ENCODE peak calls at places on chromosomes 13 and 19, in six cellular contexts. C is HCT116, Y is HepG2, O is K562, L is H1, J is GM12878. R is an unnamed sample.

GRCh38 chr13:29582171-29582570 is 13.3 kb downstream of the SLC7A1 start:
- DNase-seq in L (no peak), J (no peak), O (peak), C (no peak), Y (no peak), R (no peak)

GRCh38 chr13:44273991-44274810 is 99.4 kb upstream of the SERP2 start:
- DNase-seq in J (no peak), L (no peak), O (no peak), C (no peak), Y (no peak), R (no peak)

GRCh38 chr13:33003458-33004019 is 12.7 kb upstream of the KL start:
- DNase-seq in O (no peak), C (no peak), J (no peak), L (no peak), Y (no peak), R (no peak)

GRCh38 chr19:40751065-40751923 is at the start of gene SNRPA:
- DNase-seq in Y (peak), L (peak), J (peak), O (peak), C (peak), R (peak)

GRCh38 chr13:51689597-51689996 is 105.3 kb downstream of the WDFY2 start:
- DNase-seq in J (no peak), L (no peak), C (no peak), O (no peak), Y (peak), R (no peak)

GRCh38 chr19:4529924-4530522 is 5.0 kb downstream of the PLIN5 start:
- DNase-seq in C (no peak), J (no peak), Y (no peak), L (no peak), O (no peak), R (no peak)

GRCh38 chr19:35468637-35469036 is 20.6 kb downstream of the FFAR2 start:
- DNase-seq in Y (peak), J (peak), O (peak), C (peak), L (no peak), R (peak)

GRCh38 chr19:12872255-12872654 is 9.0 kb downstream of the DNASE2 start:
- DNase-seq in C (no peak), Y (no peak), O (peak), J (no peak), L (no peak), R (no peak)

GRCh38 chr13:59641261-59641660 is 522.5 kb downstream of the DIAPH3 start:
- DNase-seq in Y (no peak), C (no peak), L (peak), J (no peak), O (no peak), R (no peak)

GRCh38 chr13:77714119-77714755 is 16.8 kb downstream of the SLAIN1 start:
- DNase-seq in J (no peak), L (no peak), C (no peak), O (no peak), Y (no peak), R (no peak)

GRCh38 chr19:3618144-3618810 is 8.3 kb downstream of the CACTIN start:
- DNase-seq in J (peak), Y (no peak), O (peak), L (peak), C (no peak), R (no peak)

GRCh38 chr19:5113101-5113557 is 144.2 kb downstream of the KDM4B start:
- DNase-seq in J (no peak), Y (no peak), L (no peak), O (no peak), C (no peak), R (peak)

GRCh38 chr19:2600914-2601870 is 101.3 kb downstream of the GNG7 start:
- DNase-seq in Y (no peak), O (no peak), J (no peak), C (no peak), L (no peak), R (no peak)

GRCh38 chr13:99354371-99354951 is 47.3 kb upstream of the GPR183 start:
- DNase-seq in O (no peak), J (peak), L (peak), Y (no peak), C (no peak), R (no peak)

GRCh38 chr19:18118420-18119242 is 21.1 kb downstream of the MAST3 start:
- DNase-seq in L (no peak), C (no peak), Y (no peak), O (peak), J (no peak), R (no peak)

GRCh38 chr19:45160870-45161714 is at the start of gene NKPD1:
- DNase-seq in O (no peak), Y (no peak), L (no peak), J (no peak), C (no peak), R (no peak)

GRCh38 chr19:34148672-34149185 is 23.6 kb upstream of the LSM14A start:
- DNase-seq in J (no peak), O (no peak), C (no peak), L (no peak), Y (no peak), R (no peak)

GRCh38 chr19:34149873-34150272 is 22.4 kb upstream of the LSM14A start:
- DNase-seq in L (no peak), O (no peak), C (no peak), Y (no peak), J (no peak), R (no peak)

GRCh38 chr19:34141036-34141435 is 31.3 kb upstream of the LSM14A start:
- DNase-seq in J (no peak), O (no peak), Y (no peak), L (no peak), C (no peak), R (no peak)

GRCh38 chr19:34150558-34150957 is 21.7 kb upstream of the LSM14A start:
- DNase-seq in J (no peak), C (no peak), L (no peak), Y (no peak), O (no peak), R (no peak)

DNA sequence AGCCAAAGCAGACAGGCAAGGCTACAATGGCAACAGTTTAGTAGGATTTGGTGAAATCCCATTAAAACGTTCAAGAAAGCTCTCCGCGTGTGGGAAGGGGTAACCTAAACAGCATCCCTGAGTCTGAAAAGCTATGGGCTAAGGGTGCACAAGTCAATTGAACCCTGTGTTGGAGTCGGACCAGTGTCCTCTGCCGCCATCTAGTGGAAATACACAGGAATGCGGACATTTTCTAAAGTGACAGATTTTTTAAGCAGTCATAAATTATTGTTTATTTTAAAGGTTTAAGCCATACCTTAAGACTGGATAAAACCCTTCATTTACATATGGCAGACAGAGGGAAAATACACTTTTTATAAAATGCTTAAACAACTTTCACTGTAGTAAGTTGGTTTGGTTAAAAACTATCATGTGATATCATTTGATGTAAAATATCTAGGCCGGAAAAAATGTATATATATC is 26.5 kb upstream of the LSM14A start:
- DNase-seq in C (peak), L (peak), Y (peak), O (peak), J (no peak), R (peak)
- TF ChIP-seq ZNF274 in C (no peak), L (no peak), Y (no peak), O (no peak), J (no peak), R (no peak)

DNA sequence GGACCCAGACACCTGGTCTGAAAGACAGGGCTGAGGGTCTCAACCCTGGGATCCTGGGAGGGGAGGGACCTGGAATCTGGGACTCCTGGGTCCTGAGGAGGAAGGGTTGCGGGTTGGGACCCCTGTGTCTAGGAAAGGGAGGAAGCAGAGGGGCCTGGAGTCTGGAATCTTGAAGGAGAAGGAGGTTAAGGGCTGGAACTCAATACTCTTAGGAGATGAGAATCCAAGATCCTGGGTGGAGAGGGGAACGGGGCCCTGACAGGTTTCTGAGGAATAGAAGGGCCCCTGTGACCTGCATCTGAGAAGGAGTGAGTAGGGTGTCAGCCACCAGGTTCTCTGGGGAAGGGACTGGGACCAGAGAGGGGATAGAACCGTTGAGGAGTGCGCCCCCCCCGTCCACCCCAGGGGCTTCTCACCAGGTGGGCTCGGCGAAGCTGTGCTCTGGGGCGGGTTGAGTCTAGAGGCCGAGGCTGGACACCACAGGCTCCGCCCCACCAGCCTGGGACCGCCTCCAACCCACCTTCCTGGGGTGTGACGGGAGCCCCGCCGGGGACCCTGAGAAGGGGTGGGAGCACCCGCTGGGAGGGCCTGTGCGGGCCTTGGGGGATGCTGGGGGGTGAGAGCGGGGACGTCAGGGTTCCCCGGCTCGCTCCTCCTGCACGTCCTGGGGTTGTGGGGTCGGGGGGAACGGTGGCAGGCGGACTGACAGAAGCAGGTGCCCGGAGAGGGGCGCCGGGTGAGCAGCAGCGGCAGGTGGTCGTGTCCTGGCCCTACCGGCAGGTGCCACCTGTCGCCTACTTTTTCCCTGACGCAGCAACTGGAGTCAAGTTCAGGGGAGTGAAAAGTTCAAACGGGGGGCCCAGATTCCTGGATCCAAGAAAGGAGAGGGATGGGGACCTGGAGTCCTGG is at the start of gene MAMSTR:
- DNase-seq in Y (no peak), J (no peak), L (peak), O (peak), C (no peak), R (no peak)
- TF ChIP-seq ZNF274 in Y (no peak), J (no peak), L (no peak), O (no peak), C (no peak), R (no peak)

GRCh38 chr13:42532561-42533335 is 41.2 kb upstream of the TNFSF11 start:
- DNase-seq in L (no peak), J (peak), C (no peak), Y (no peak), O (no peak), R (no peak)

GRCh38 chr13:42539670-42540069 is 34.3 kb upstream of the TNFSF11 start:
- DNase-seq in J (no peak), Y (no peak), L (no peak), O (no peak), C (no peak), R (no peak)

GRCh38 chr13:42533336-42533591 is 40.7 kb upstream of the TNFSF11 start:
- DNase-seq in J (no peak), C (no peak), L (no peak), O (no peak), Y (no peak), R (no peak)

GRCh38 chr13:42538996-42539395 is 35.0 kb upstream of the TNFSF11 start:
- DNase-seq in L (no peak), O (no peak), J (no peak), Y (no peak), C (no peak), R (no peak)

GRCh38 chr13:42534785-42535184 is 39.2 kb upstream of the TNFSF11 start:
- DNase-seq in C (no peak), O (no peak), J (no peak), L (no peak), Y (no peak), R (no peak)
- TF ChIP-seq ZNF274 in C (no peak), O (no peak), J (no peak), L (no peak), Y (no peak), R (no peak)

GRCh38 chr13:23087884-23088283 is 92.9 kb upstream of the SGCG start:
- DNase-seq in C (peak), Y (peak), O (peak), L (peak), J (no peak), R (peak)
- TF ChIP-seq ZNF274 in C (no peak), Y (no peak), O (no peak), L (no peak), J (no peak), R (no peak)

GRCh38 chr13:112968380-112968909 is 569 bp upstream of the MCF2L start:
- DNase-seq in J (no peak), Y (no peak), L (no peak), C (no peak), O (no peak), R (no peak)
- TF ChIP-seq ZNF274 in J (no peak), Y (no peak), L (no peak), C (no peak), O (no peak), R (no peak)

DNA sequence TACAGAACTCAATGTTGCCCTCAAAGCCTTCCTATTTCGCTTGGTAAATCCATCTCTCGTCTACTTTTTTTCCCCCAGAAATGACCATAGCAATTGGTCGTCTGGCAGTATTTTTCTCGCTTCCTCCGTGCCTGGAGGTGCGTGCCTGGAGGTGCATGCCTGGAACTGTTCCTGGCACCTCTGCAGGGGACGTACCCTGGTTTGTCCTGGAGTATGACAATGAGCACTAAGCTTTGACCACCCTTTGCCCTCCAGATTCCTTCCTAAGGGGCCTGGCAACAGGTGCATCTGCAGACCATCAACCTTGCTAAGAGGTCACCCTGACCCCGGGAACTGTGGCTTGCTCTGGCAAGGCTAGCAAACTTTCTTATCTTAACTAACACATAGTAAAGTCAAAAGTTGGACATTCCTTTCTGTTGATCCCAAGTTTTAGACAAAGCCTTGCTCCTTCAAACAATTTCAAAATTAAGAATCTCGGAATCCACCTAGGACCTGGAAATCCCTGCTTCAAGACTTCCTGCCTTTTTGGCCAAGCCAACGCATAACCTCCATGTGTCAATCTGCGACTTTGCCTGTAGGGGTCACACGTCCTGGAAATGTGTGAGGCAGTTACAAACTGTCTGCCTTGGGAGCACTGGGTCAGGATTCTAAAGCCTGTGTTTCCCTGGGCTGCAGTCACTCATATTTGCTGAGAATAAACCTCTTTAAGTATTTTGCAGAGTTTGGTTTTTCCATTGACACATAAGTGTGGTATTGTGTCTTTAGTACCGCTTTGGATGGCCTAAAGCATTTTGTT is 28.8 kb upstream of the TUBGCP3 start:
- DNase-seq in C (peak), Y (peak), J (no peak), O (peak), L (peak), R (no peak)
- TF ChIP-seq ZNF274 in C (no peak), Y (no peak), J (no peak), O (no peak), L (no peak), R (no peak)

GRCh38 chr19:48418317-48419064 is 25.0 kb downstream of the GRIN2D start:
- DNase-seq in C (no peak), O (peak), J (no peak), Y (no peak), L (no peak), R (no peak)
- TF ChIP-seq ZNF274 in C (no peak), O (no peak), J (no peak), Y (no peak), L (no peak), R (no peak)

R was measured in NT2/D1.